ENCODE peak calls at places on chromosome 16, in ten cellular contexts. W is astrocyte of the spinal cord; K is adipocyte; Z is left lung; S is non-pigmented ciliary epithelial cell; G is sigmoid colon; T is stimulated activated CD8-positive, alpha-beta memory T cell treated with anti-CD3 and anti-CD28 coated beads, Interleukin-4, amount 100 ng/mL, for 1 hour; C is fibroblast of lung; A is stimulated activated naive CD4-positive, alpha-beta T cell; E is CD4-positive, alpha-beta T cell. Q is an unnamed sample.

GRCh38 chr16:51549836-51550235 is 398.8 kb upstream of the SALL1 start:
- DNase-seq in A (no peak), E (no peak), G (no peak), S (no peak), W (peak), K (no peak), Z (no peak), C (peak), T (no peak), Q (no peak)

GRCh38 chr16:73053379-73054130 is 5.6 kb upstream of the ZFHX3 start:
- DNase-seq in K (no peak), E (no peak), S (no peak), C (peak), G (peak), Z (no peak), W (peak), A (no peak), T (no peak), Q (no peak)

GRCh38 chr16:14658063-14658462 is 25.3 kb downstream of the BFAR start:
- DNase-seq in E (no peak), A (no peak), G (no peak), Z (no peak), T (no peak), K (no peak), S (no peak), W (no peak), C (no peak), Q (peak)

GRCh38 chr16:66592814-66593213 is 11.7 kb upstream of the CMTM3 start:
- DNase-seq in Z (no peak), C (no peak), K (no peak), S (no peak), T (no peak), G (no peak), W (no peak), A (no peak), E (no peak), Q (no peak)

GRCh38 chr16:27281285-27281684 is 12.7 kb upstream of the NSMCE1 start:
- DNase-seq in A (no peak), T (no peak), W (no peak), S (no peak), E (no peak), Z (no peak), K (no peak), C (no peak), G (no peak), Q (no peak)

GRCh38 chr16:81832801-81833547 is 53.9 kb downstream of the PLCG2 start:
- DNase-seq in E (no peak), S (no peak), W (no peak), A (no peak), T (no peak), Z (no peak), K (no peak), G (peak), C (no peak), Q (no peak)

GRCh38 chr16:47162670-47163420 is 19.1 kb upstream of the NETO2 start:
- DNase-seq in C (peak), K (no peak), Z (no peak), T (no peak), E (no peak), W (no peak), G (no peak), S (no peak), A (no peak), Q (no peak)

GRCh38 chr16:3774156-3774767 is 56.9 kb upstream of the TRAP1 start:
- DNase-seq in Z (no peak), A (no peak), G (no peak), E (no peak), S (no peak), C (peak), K (peak), T (no peak), W (peak), Q (no peak)

GRCh38 chr16:47359478-47359877 is 101.4 kb downstream of the ITFG1 start:
- DNase-seq in S (no peak), C (no peak), K (no peak), E (no peak), G (no peak), W (peak), T (no peak), Z (no peak), A (no peak), Q (no peak)

GRCh38 chr16:9012848-9013507 is 49.3 kb upstream of the USP7 start:
- DNase-seq in C (peak), W (peak), A (no peak), G (no peak), Z (no peak), S (no peak), T (no peak), K (no peak), E (no peak), Q (no peak)

GRCh38 chr16:17466876-17467275 is 3.9 kb downstream of the XYLT1 start:
- DNase-seq in E (no peak), K (no peak), G (no peak), T (no peak), A (no peak), W (no peak), Z (no peak), C (no peak), S (no peak), Q (no peak)

GRCh38 chr16:1422076-1422475 is 1.5 kb upstream of the UQCC4 start:
- DNase-seq in C (no peak), E (no peak), G (no peak), W (no peak), T (no peak), K (no peak), S (no peak), Z (no peak), A (no peak), Q (no peak)

GRCh38 chr16:58127033-58127556 is 2.1 kb downstream of the CFAP20 start:
- DNase-seq in S (no peak), G (no peak), E (no peak), Z (no peak), C (peak), W (peak), T (no peak), K (peak), A (peak), Q (peak)

GRCh38 chr16:82082543-82083244 is 47.6 kb downstream of the HSD17B2 start:
- DNase-seq in S (no peak), Z (no peak), W (peak), G (no peak), E (no peak), T (no peak), K (peak), A (no peak), C (peak), Q (no peak)

GRCh38 chr16:66576306-66576705 is 3.0 kb upstream of the CMTM2 start:
- DNase-seq in C (no peak), T (no peak), W (no peak), S (no peak), K (no peak), G (no peak), Z (no peak), E (no peak), A (no peak), Q (no peak)

GRCh38 chr16:56257260-56257659 is 66.0 kb downstream of the GNAO1 start:
- DNase-seq in A (no peak), S (no peak), K (no peak), Z (no peak), E (no peak), W (no peak), G (peak), C (no peak), T (no peak), Q (no peak)

GRCh38 chr16:28304214-28304613 is 11.9 kb downstream of the SBK1 start:
- DNase-seq in Z (no peak), A (no peak), S (no peak), K (peak), W (peak), G (no peak), E (no peak), T (no peak), C (peak), Q (no peak)

GRCh38 chr16:79510879-79511278 is 89.7 kb downstream of the MAF start:
- DNase-seq in E (no peak), W (no peak), A (no peak), Z (no peak), G (no peak), S (no peak), K (no peak), C (no peak), T (no peak), Q (no peak)

GRCh38 chr16:87052506-87052905 is 264.7 kb downstream of the C16orf95 start:
- DNase-seq in Z (no peak), A (no peak), E (no peak), K (peak), S (no peak), G (no peak), T (no peak), C (peak), W (no peak), Q (no peak)

GRCh38 chr16:65414284-65414984 is 292.6 kb upstream of the CDH11 start:
- DNase-seq in T (no peak), K (peak), C (peak), S (peak), A (no peak), E (no peak), G (no peak), W (peak), Z (no peak), Q (no peak)

GRCh38 chr16:4410335-4411075 is 5.9 kb downstream of the CORO7 start:
- DNase-seq in G (peak), T (no peak), S (peak), E (no peak), C (peak), Z (no peak), W (peak), A (no peak), K (peak), Q (no peak)

GRCh38 chr16:75589301-75589700 is 23.1 kb downstream of the GABARAPL2 start:
- DNase-seq in S (no peak), C (peak), A (no peak), Z (no peak), G (no peak), W (no peak), K (no peak), T (no peak), E (no peak), Q (no peak)

GRCh38 chr16:47849736-47850135 is 306.1 kb downstream of the ABCC12 start:
- DNase-seq in S (no peak), A (no peak), Z (no peak), T (no peak), C (no peak), E (no peak), W (no peak), K (no peak), G (no peak), Q (no peak)

GRCh38 chr16:23020084-23020483 is 129.2 kb downstream of the USP31 start:
- DNase-seq in A (no peak), Z (no peak), S (no peak), G (no peak), W (no peak), C (no peak), T (no peak), E (no peak), K (no peak), Q (no peak)

GRCh38 chr16:1169285-1170075 is 16.6 kb downstream of the CACNA1H start:
- DNase-seq in E (no peak), W (no peak), K (no peak), Z (no peak), T (no peak), G (peak), A (no peak), C (no peak), S (no peak), Q (no peak)

GRCh38 chr16:53091508-53092211 is 36.9 kb downstream of the CHD9 start:
- DNase-seq in T (no peak), A (no peak), Z (peak), K (peak), G (peak), C (peak), E (no peak), S (no peak), W (peak), Q (peak)